ENCODE peak calls at places on chromosome 18, in seven cellular contexts. D is mesendoderm, Q is H9, A is IMR-90, Z is neuronal stem cell, P is mesenchymal stem cell, O is trophoblast cell. V is an unnamed sample.

GRCh38 chr18:75041586-75041985 is 167.4 kb downstream of the PTGR3 start:
- DNase-seq in D (no peak), Q (no peak), A (peak; percentile 50), Z (no peak), P (peak; percentile 12), O (peak; percentile 7), V (no peak)

GRCh38 chr18:58497845-58498244 is 131.0 kb downstream of the ALPK2 start:
- DNase-seq in D (peak; percentile 50), Q (no peak), A (peak; percentile 48), Z (no peak), P (no peak), O (peak; percentile 9), V (no peak)

GRCh38 chr18:29157057-29157780 is 980.3 kb upstream of the CDH2 start:
- DNase-seq in D (no peak), Q (no peak), A (no peak), Z (no peak), P (no peak), O (peak; percentile 66), V (no peak)

GRCh38 chr18:9661564-9661963 is 46.5 kb upstream of the RAB31 start:
- DNase-seq in D (peak; percentile 61), Q (no peak), A (peak; percentile 40), Z (no peak), P (peak; percentile 35), O (no peak), V (no peak)

GRCh38 chr18:5295231-5295920 is at the start of gene ZBTB14:
- DNase-seq in D (peak; percentile 67), Q (peak; percentile 43), A (peak; percentile 54), Z (peak; percentile 65), P (peak; percentile 65), O (peak; percentile 71), V (no peak)

GRCh38 chr18:10659594-10659993 is 133.8 kb downstream of the NAPG start:
- DNase-seq in D (no peak), Q (no peak), A (no peak), Z (no peak), P (no peak), O (no peak), V (no peak)

GRCh38 chr18:32287873-32288272 is 98.0 kb downstream of the MEP1B start:
- DNase-seq in D (no peak), Q (no peak), A (no peak), Z (no peak), P (no peak), O (no peak), V (no peak)

GRCh38 chr18:67608171-67608570 is 91.7 kb upstream of the DSEL start:
- DNase-seq in D (no peak), Q (no peak), A (no peak), Z (no peak), P (no peak), O (no peak), V (no peak)

GRCh38 chr18:55338955-55339662 is 248.9 kb downstream of the TCF4 start:
- DNase-seq in D (no peak), Q (no peak), A (peak; percentile 28), Z (no peak), P (peak; percentile 19), O (no peak), V (no peak)

GRCh38 chr18:28903366-28903765 is 726.4 kb upstream of the CDH2 start:
- DNase-seq in D (no peak), Q (no peak), A (peak; percentile 40), Z (no peak), P (peak; percentile 9), O (no peak), V (no peak)

GRCh38 chr18:42338683-42339082 is 383.6 kb downstream of the PIK3C3 start:
- DNase-seq in D (no peak), Q (no peak), A (no peak), Z (no peak), P (no peak), O (no peak), V (no peak)

GRCh38 chr18:65750421-65751144 is at the start of gene CDH7:
- DNase-seq in D (no peak), Q (peak; percentile 46), A (no peak), Z (peak; percentile 46), P (peak; percentile 11), O (no peak), V (no peak)

GRCh38 chr18:21083017-21083416 is 28.6 kb downstream of the ROCK1 start:
- DNase-seq in D (no peak), Q (no peak), A (no peak), Z (no peak), P (no peak), O (no peak), V (no peak)

GRCh38 chr18:46335551-46336059 is 231.4 kb downstream of the HAUS1 start:
- DNase-seq in D (peak; percentile 66), Q (peak; percentile 77), A (no peak), Z (peak; percentile 51), P (no peak), O (no peak), V (no peak)

GRCh38 chr18:55996726-55997125 is 408.7 kb upstream of the TCF4 start:
- DNase-seq in D (no peak), Q (no peak), A (no peak), Z (no peak), P (no peak), O (no peak), V (no peak)

GRCh38 chr18:59742325-59743111 is 45.3 kb upstream of the CCBE1 start:
- DNase-seq in D (no peak), Q (no peak), A (peak; percentile 62), Z (no peak), P (peak; percentile 78), O (no peak), V (no peak)

GRCh38 chr18:45110577-45111506 is 430.2 kb downstream of the SETBP1 start:
- DNase-seq in D (no peak), Q (no peak), A (no peak), Z (no peak), P (no peak), O (no peak), V (no peak)

GRCh38 chr18:9708882-9709877 is 1.1 kb downstream of the RAB31 start:
- DNase-seq in D (peak; percentile 79), Q (peak; percentile 54), A (no peak), Z (no peak), P (peak; percentile 48), O (peak; percentile 92), V (no peak)

GRCh38 chr18:25348361-25349130 is 3.4 kb downstream of the ZNF521 start:
- DNase-seq in D (peak; percentile 2), Q (no peak), A (no peak), Z (no peak), P (no peak), O (no peak), V (no peak)

GRCh38 chr18:4468515-4468914 is 13.4 kb upstream of the DLGAP1 start:
- DNase-seq in D (peak; percentile 83), Q (no peak), A (no peak), Z (no peak), P (no peak), O (no peak), V (no peak)

GRCh38 chr18:55100817-55101457 is 141.7 kb upstream of the CCDC68 start:
- DNase-seq in D (no peak), Q (no peak), A (peak; percentile 54), Z (no peak), P (peak; percentile 37), O (peak; percentile 81), V (no peak)

DNA sequence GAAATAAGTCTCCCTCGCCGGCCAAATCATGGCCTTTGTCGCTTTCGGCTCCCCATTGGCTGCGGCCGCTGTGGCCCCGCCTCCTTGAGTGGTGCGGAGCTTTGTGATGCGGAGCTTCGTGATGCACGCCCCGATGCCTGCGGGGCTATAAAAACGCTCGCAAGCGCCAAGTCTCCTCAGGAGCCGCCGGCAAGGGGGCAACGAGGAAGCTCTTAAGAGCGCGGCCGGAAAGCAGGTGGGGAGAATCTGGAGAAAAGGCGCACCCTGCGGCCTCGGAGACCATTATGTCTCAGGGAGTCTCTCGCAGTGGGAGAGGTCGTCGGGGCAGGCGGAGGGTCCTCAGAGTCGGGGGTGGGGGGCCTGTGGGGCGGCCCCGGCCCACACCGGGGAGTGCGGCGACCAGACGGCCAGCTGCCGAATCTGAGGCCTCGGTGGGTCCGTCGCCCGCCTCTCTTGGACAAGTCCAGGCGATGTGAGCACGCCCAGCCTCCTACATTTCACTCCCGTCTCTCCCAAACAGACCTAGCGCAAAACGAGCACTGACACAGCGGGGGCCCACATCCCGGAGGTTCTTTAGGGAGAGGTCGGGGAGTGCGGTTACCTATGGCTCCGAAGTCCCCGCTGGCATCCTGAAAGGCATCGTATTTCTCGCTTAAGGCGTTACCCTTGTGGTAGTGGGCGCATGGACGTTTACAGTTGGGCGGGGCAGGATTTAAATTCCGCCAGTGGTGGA is at the start of gene CABYR:
- DNase-seq in D (peak; percentile 96), Q (peak; percentile 95), A (peak; percentile 86), Z (peak; percentile 79), P (peak; percentile 90), O (peak; percentile 84), V (peak; percentile 96)
- H3K4me2 ChIP-seq in D (peak within 1 kb of the TSS; percentile 79), Q (peak within 1 kb of the TSS; percentile 53), A (peak within 1 kb of the TSS; percentile 70), Z (peak within 1 kb of the TSS; percentile 75), P (peak within 1 kb of the TSS; percentile 72), O (peak within 1 kb of the TSS; percentile 66), V (peak within 1 kb of the TSS; percentile 73)

DNA sequence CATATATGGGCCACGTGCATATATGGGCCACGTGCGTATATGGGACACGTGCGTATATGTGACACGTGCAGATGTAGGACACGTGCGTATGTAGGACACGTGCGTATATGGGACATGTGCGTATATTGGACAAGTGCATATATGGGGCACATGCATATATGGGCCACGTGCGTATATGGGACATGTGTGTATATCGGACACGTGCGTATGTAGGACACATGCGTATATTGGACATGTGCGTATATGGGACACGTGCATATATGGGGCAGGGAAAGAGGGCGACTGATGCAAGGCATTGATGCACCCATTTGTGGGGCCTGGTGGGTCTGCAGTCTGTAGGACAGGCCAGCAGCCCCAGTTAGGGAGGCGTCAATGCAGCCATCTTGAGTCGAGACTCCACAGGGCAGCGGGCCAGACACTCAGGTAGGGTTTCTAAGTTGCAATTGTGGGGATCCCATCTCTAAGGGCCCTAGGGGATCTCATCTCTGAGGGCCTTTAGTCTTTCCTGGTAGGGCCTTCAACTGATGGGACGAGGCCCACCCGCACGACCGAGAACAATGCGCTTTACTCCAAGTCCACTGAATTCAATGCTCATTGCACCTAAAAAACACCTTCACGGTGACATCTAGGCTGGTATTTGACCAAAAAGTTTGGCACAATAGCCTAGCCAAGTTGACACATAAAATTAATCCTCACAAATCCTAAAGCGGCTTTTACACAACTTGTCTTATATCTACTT is 92.3 kb upstream of the ZNF516 start:
- DNase-seq in D (no peak), Q (no peak), A (no peak), Z (no peak), P (no peak), O (no peak), V (no peak)
- H2BK120ac ChIP-seq in D (no peak overlapping the region), Q (no peak overlapping the region), A (no peak overlapping the region), Z (no peak overlapping the region), P (no peak overlapping the region), O (no peak overlapping the region), V (no peak overlapping the region)

GRCh38 chr18:2994603-2995432 is 18.1 kb downstream of the LPIN2 start:
- DNase-seq in D (peak; percentile 56), Q (no peak), A (no peak), Z (no peak), P (no peak), O (no peak), V (no peak)
- H3K4me2 ChIP-seq in D (no peak overlapping the region), Q (no peak overlapping the region), A (no peak overlapping the region), Z (no peak overlapping the region), P (peak overlapping the region; percentile 4), O (no peak overlapping the region), V (no peak overlapping the region)

DNA sequence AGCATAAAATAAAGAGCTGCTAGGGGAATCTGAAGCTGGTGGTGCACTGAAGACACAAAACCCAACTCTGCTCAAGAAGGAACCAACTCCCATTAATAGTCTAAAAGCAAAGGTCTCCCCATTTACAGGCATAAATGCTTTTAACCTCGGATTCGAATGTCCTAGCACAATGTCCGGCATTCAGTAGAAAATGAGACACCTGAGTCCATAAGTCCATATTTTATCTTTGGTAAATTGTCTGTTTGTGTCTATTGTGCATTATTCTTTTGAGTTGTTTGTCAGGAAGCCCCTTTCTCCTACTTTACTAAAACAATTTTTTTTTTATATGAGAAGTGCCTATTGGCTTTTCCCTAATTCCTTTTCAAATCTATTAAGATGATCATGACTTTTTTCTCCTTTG is 179.5 kb upstream of the SMAD7 start:
- DNase-seq in D (no peak), Q (no peak), A (no peak), Z (no peak), P (no peak), O (no peak), V (no peak)
- H2BK120ac ChIP-seq in D (no peak overlapping the region), Q (no peak overlapping the region), A (no peak overlapping the region), Z (no peak overlapping the region), P (no peak overlapping the region), O (no peak overlapping the region), V (no peak overlapping the region)

V was measured in H1.